ENCODE peak calls at places on chromosome 3, in four cellular contexts. J, I, C and H are unnamed samples.
A peak's percentile ranks its signal among the peaks of the same experiment; 100 is the strongest.

GRCh38 chr3:126558336-126559071 is at the start of gene C3orf22:
- DNase-seq in J (peak; percentile 61), C (no peak), I (no peak), H (no peak)

GRCh38 chr3:175001091-175001490 is 142.0 kb downstream of the NAALADL2 start:
- DNase-seq in I (no peak), J (no peak), C (no peak), H (no peak)

GRCh38 chr3:55244247-55244646 is 242.9 kb downstream of the WNT5A start:
- DNase-seq in C (no peak), I (no peak), J (no peak), H (no peak)

GRCh38 chr3:86814918-86815655 is 175.9 kb downstream of the VGLL3 start:
- DNase-seq in C (no peak), J (no peak), I (peak; percentile 19), H (no peak)

GRCh38 chr3:19357947-19358346 is 209.6 kb downstream of the KCNH8 start:
- DNase-seq in I (no peak), J (no peak), C (no peak), H (no peak)

GRCh38 chr3:56366641-56366984 is 101.7 kb downstream of the ERC2 start:
- DNase-seq in I (no peak), J (no peak), C (no peak), H (no peak)

GRCh38 chr3:184872200-184872599 is 60.2 kb downstream of the VPS8 start:
- DNase-seq in I (no peak), J (no peak), C (no peak), H (no peak)

GRCh38 chr3:168073842-168074311 is 21.8 kb downstream of the GOLIM4 start:
- DNase-seq in I (no peak), C (no peak), J (no peak), H (no peak)

GRCh38 chr3:157094751-157095480 is 65.0 kb downstream of the CCNL1 start:
- DNase-seq in C (no peak), J (no peak), I (no peak), H (no peak)

GRCh38 chr3:38125305-38126120 is 11.4 kb downstream of the ACAA1 start:
- DNase-seq in C (no peak), I (no peak), J (no peak), H (no peak)
- TF ChIP-seq POLR2AphosphoS5 in C (no peak), I (no peak), J (no peak), H (no peak)

DNA sequence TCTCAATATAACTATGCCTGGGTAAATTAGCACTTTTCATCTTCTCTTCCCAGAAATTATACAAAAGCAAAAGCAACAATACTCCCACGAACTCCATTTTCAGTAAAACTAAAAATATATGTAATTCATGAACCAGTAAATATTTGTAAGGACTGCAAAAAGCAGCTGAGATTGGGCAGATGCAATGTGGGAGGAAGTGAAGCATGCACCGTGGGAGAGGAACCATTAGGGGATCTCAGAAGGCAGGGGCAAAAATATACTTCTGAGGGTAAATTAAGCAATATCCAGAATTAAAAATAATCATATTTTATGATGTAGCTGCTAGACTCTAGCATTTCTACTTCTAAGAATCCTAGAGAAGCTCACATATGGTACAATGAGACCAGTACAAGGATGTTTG is 20.2 kb downstream of the CFAP91 start:
- DNase-seq in J (no peak), I (no peak), C (no peak), H (no peak)
- H3K4me2 ChIP-seq in J (no peak overlapping the region), I (no peak overlapping the region), C (no peak overlapping the region), H (no peak overlapping the region)

GRCh38 chr3:108319428-108320053 is 23.2 kb downstream of the HHLA2 start:
- DNase-seq in J (no peak), I (no peak), C (no peak), H (no peak)
- TF ChIP-seq POLR2AphosphoS5 in J (no peak), I (no peak), C (no peak), H (no peak)

GRCh38 chr3:31531465-31531991 is 1.2 kb upstream of the STT3B start:
- DNase-seq in J (no peak), C (no peak), I (no peak), H (no peak)

GRCh38 chr3:31532587-31533168 is at the start of gene STT3B:
- DNase-seq in I (peak; percentile 33), C (peak; percentile 40), J (peak; percentile 79), H (peak; percentile 85)

GRCh38 chr3:31531992-31532586 is 636 bp upstream of the STT3B start:
- DNase-seq in J (peak; percentile 98), C (peak; percentile 96), I (peak; percentile 98), H (peak; percentile 100)

GRCh38 chr3:31533169-31533870 is 595 bp downstream of the STT3B start:
- DNase-seq in J (peak; percentile 71), I (no peak), C (no peak), H (peak; percentile 59)

GRCh38 chr3:31530039-31530983 is 2.4 kb upstream of the STT3B start:
- DNase-seq in I (no peak), J (no peak), C (no peak), H (peak; percentile 47)
- H3K4me2 ChIP-seq in I (peak overlapping the region; percentile 87), J (peak overlapping the region; percentile 81), C (peak overlapping the region; percentile 100), H (peak overlapping the region; percentile 93)

GRCh38 chr3:13553686-13554085 is 4.8 kb downstream of the FBLN2 start:
- DNase-seq in C (no peak), J (no peak), I (no peak), H (no peak)
- TF ChIP-seq POLR2AphosphoS5 in C (no peak), J (no peak), I (no peak), H (no peak)